ENCODE peak calls at places on chromosomes 3 and 15, in four cellular contexts. E is A549, L is GM12878, V is K562. F is an unnamed sample.

GRCh38 chr15:92634046-92634445 is 21.5 kb downstream of the FAM174B start:
- DNase-seq in E (no peak), L (no peak), V (no peak), F (no peak)

GRCh38 chr3:13676618-13677017 is 127.7 kb downstream of the FBLN2 start:
- DNase-seq in V (no peak), E (no peak), L (no peak), F (no peak)

GRCh38 chr3:186236357-186237020 is 125.5 kb downstream of the DGKG start:
- DNase-seq in E (no peak), V (no peak), L (no peak), F (no peak)

GRCh38 chr3:172869356-172869755 is 118.8 kb downstream of the ECT2 start:
- DNase-seq in V (no peak), L (no peak), E (peak; percentile 9), F (no peak)

GRCh38 chr15:100340721-100341661 is 784 bp downstream of the ADAMTS17 start:
- DNase-seq in V (no peak), L (no peak), E (no peak), F (no peak)

GRCh38 chr3:40616420-40616819 is 91.7 kb downstream of the ZNF621 start:
- DNase-seq in E (no peak), L (no peak), V (no peak), F (no peak)

GRCh38 chr3:183664913-183665381 is 29.5 kb downstream of the KLHL24 start:
- DNase-seq in V (no peak), L (no peak), E (no peak), F (peak; percentile 96)

GRCh38 chr3:194621947-194622346 is 11.3 kb downstream of the TMEM44 start:
- DNase-seq in L (no peak), V (no peak), E (no peak), F (no peak)

GRCh38 chr3:13644341-13645082 is 95.6 kb downstream of the FBLN2 start:
- DNase-seq in V (no peak), L (no peak), E (no peak), F (peak; percentile 61)

GRCh38 chr3:37814547-37814946 is 47.1 kb upstream of the CTDSPL start:
- DNase-seq in L (no peak), V (no peak), E (no peak), F (peak; percentile 31)

GRCh38 chr15:84747423-84748273 is 744 bp upstream of the ZNF592 start:
- DNase-seq in L (no peak), V (peak; percentile 74), E (peak; percentile 83), F (peak; percentile 60)

GRCh38 chr3:105118905-105119304 is 247.8 kb upstream of the ALCAM start:
- DNase-seq in V (no peak), E (peak; percentile 66), L (no peak), F (peak; percentile 43)

GRCh38 chr3:31461441-31461840 is 71.3 kb upstream of the STT3B start:
- DNase-seq in V (no peak), L (no peak), E (no peak), F (no peak)

GRCh38 chr3:52851348-52851747 is 16.5 kb upstream of the MUSTN1 start:
- DNase-seq in V (peak; percentile 52), L (no peak), E (peak; percentile 62), F (peak; percentile 49)

GRCh38 chr3:173986861-173987410 is 589.4 kb downstream of the NLGN1 start:
- DNase-seq in V (no peak), E (no peak), L (no peak), F (no peak)

GRCh38 chr3:161925749-161926360 is 429.2 kb downstream of the OTOL1 start:
- DNase-seq in E (peak; percentile 16), L (no peak), V (no peak), F (no peak)

GRCh38 chr15:70870066-70870465 is 16.1 kb upstream of the LARP6 start:
- DNase-seq in E (no peak), V (no peak), L (no peak), F (peak; percentile 91)

GRCh38 chr15:69393831-69394491 is 20.2 kb upstream of the KIF23 start:
- DNase-seq in V (no peak), E (peak; percentile 42), L (no peak), F (no peak)

GRCh38 chr3:78645628-78646310 is 1122.0 kb downstream of the ROBO1 start:
- DNase-seq in E (peak; percentile 79), L (peak; percentile 39), V (peak; percentile 54), F (peak; percentile 81)

GRCh38 chr15:69080203-69080957 is 65.9 kb downstream of the NOX5 start:
- DNase-seq in E (no peak), L (no peak), V (no peak), F (no peak)

GRCh38 chr3:50251220-50251619 is 15.2 kb downstream of the GNAI2 start:
- DNase-seq in E (peak; percentile 53), V (peak; percentile 46), L (no peak), F (peak; percentile 94)

GRCh38 chr3:13825317-13825590 is 54.6 kb downstream of the WNT7A start:
- DNase-seq in E (no peak), L (no peak), V (no peak), F (no peak)

GRCh38 chr3:181723568-181724431 is 12.1 kb downstream of the SOX2 start:
- DNase-seq in E (no peak), L (no peak), V (no peak), F (no peak)

GRCh38 chr3:133854971-133855370 is 40.7 kb downstream of the RAB6B start:
- DNase-seq in E (no peak), V (no peak), L (no peak), F (no peak)

GRCh38 chr3:86982883-86983282 is 8.1 kb downstream of the VGLL3 start:
- DNase-seq in L (no peak), E (no peak), V (no peak), F (peak; percentile 68)

GRCh38 chr15:52463638-52464037 is 65.0 kb downstream of the MYO5A start:
- DNase-seq in E (peak; percentile 31), L (no peak), V (no peak), F (peak; percentile 39)

GRCh38 chr15:57060799-57061198 is 142.4 kb downstream of the TCF12 start:
- DNase-seq in V (no peak), E (peak; percentile 31), L (no peak), F (peak; percentile 89)

GRCh38 chr3:171354706-171355582 is 105.3 kb downstream of the TNIK start:
- DNase-seq in L (no peak), E (no peak), V (no peak), F (no peak)

GRCh38 chr3:11244131-11244677 is 28.0 kb upstream of the ATG7 start:
- DNase-seq in V (no peak), E (peak; percentile 26), L (no peak), F (peak; percentile 47)

GRCh38 chr3:39809181-39809994 is at the start of gene MYRIP:
- DNase-seq in E (no peak), L (no peak), V (peak; percentile 79), F (no peak)

GRCh38 chr15:57445872-57446271 is 69.6 kb downstream of the CGNL1 start:
- DNase-seq in V (peak; percentile 7), L (no peak), E (peak; percentile 37), F (peak; percentile 13)

GRCh38 chr3:184806567-184807271 is 5.2 kb upstream of the VPS8 start:
- DNase-seq in L (no peak), V (peak; percentile 28), E (no peak), F (no peak)

GRCh38 chr3:144866504-144866903 is 894.9 kb downstream of the DIPK2A start:
- DNase-seq in L (no peak), E (no peak), V (no peak), F (no peak)

GRCh38 chr3:52190294-52190841 is 7.6 kb upstream of the ALAS1 start:
- DNase-seq in L (no peak), E (no peak), V (peak; percentile 51), F (peak; percentile 49)

GRCh38 chr3:113283306-113283705 is 71.9 kb downstream of the BOC start:
- DNase-seq in L (no peak), E (no peak), V (no peak), F (no peak)

GRCh38 chr3:119911748-119912147 is 129.8 kb downstream of the NR1I2 start:
- DNase-seq in E (no peak), L (peak; percentile 12), V (no peak), F (no peak)

GRCh38 chr15:69976366-69976994 is 121.2 kb downstream of the TLE3 start:
- DNase-seq in L (no peak), V (peak; percentile 53), E (peak; percentile 35), F (peak; percentile 41)

GRCh38 chr15:63599401-63600000 is 2.3 kb downstream of the FBXL22 start:
- DNase-seq in L (no peak), E (peak; percentile 72), V (peak; percentile 16), F (no peak)

GRCh38 chr15:36940207-36940606 is 160.1 kb downstream of the MEIS2 start:
- DNase-seq in L (no peak), E (no peak), V (no peak), F (no peak)

GRCh38 chr3:73188707-73189106 is 127.2 kb downstream of the EBLN2 start:
- DNase-seq in V (no peak), E (no peak), L (no peak), F (no peak)

GRCh38 chr3:73192036-73192738 is 130.7 kb downstream of the EBLN2 start:
- DNase-seq in V (peak; percentile 34), E (peak; percentile 19), L (no peak), F (no peak)
- TF ChIP-seq BHLHE40 in V (no peak), E (no peak), L (no peak), F (no peak)

GRCh38 chr3:65604863-65605526 is 433.7 kb downstream of the MAGI1 start:
- DNase-seq in V (peak; percentile 79), E (no peak), L (no peak), F (peak; percentile 72)
- TF ChIP-seq USF2 in V (no peak), E (no peak), L (no peak), F (no peak)

GRCh38 chr3:30042274-30042859 is 564.0 kb upstream of the TGFBR2 start:
- DNase-seq in V (peak; percentile 28), L (peak; percentile 1), E (peak; percentile 80), F (peak; percentile 79)
- TF ChIP-seq ELK1 in V (no peak), L (no peak), E (no peak), F (no peak)

GRCh38 chr15:34223904-34224596 is 766 bp upstream of the EMC4 start:
- DNase-seq in V (peak; percentile 47), E (peak; percentile 29), L (no peak), F (peak; percentile 13)
- TF ChIP-seq BHLHE40 in V (no peak), E (no peak), L (no peak), F (no peak)

DNA sequence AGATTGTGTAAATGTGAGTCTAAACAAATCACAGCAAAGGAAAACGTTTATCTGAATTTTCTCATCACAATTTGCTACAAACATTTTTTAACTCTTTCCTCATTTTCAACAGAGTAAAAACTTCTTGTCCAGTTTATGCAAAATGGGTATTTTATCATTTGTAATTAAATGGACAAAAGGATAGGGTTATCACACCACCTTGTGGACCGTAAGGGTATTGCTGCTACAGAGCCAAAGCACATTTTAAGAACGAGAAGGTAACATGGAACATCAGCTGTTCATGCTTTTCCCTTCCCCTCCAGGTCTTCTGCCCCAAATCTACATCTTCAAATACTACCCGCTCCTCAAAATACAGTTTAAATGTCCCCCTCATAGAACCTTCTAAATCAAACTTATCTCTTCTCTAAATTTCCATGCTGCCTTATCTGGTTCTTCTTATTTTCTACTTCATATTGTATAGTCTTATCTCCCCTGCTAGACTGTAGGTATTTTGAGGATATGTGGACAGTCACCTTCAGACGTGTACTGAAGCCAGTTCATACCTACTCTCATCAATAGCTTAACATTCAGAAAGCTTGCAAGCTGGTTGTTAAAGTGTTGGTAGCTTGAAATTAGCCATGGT is 12.8 kb upstream of the SETMAR start:
- DNase-seq in E (peak; percentile 48), L (no peak), V (peak; percentile 76), F (peak; percentile 48)
- TF ChIP-seq USF2 in E (no peak), L (no peak), V (no peak), F (no peak)